ENCODE peak calls at places on chromosome 22, in four cellular contexts. E is H9, U is mesenchymal stem cell, O is trophoblast cell. V is an unnamed sample. For H3K4me1, the result is how much of the 10 kb centered on the place peaks cover.

GRCh38 chr22:24986816-24987215 is 34.3 kb downstream of the KIAA1671 start:
- DNase-seq in E (no peak), U (no peak), O (no peak), V (no peak)

GRCh38 chr22:50531546-50532352 is 1.9 kb upstream of the TYMP start:
- DNase-seq in E (peak), U (peak), O (peak), V (no peak)

GRCh38 chr22:25403752-25404471 is 160.6 kb upstream of the GRK3 start:
- DNase-seq in E (no peak), U (peak), O (no peak), V (no peak)

GRCh38 chr22:50051930-50052329 is 6.2 kb downstream of the TTLL8 start:
- DNase-seq in E (no peak), U (no peak), O (no peak), V (no peak)

GRCh38 chr22:45268167-45268957 is 16.4 kb upstream of the UPK3A start:
- DNase-seq in E (peak), U (peak), O (no peak), V (peak)

GRCh38 chr22:46551321-46551720 is 13.9 kb upstream of the CELSR1 start:
- DNase-seq in E (no peak), U (no peak), O (no peak), V (no peak)

GRCh38 chr22:49355206-49355920 is 472.3 kb downstream of the BRD1 start:
- DNase-seq in E (no peak), U (no peak), O (no peak), V (no peak)

GRCh38 chr22:26975381-26975780 is 318.0 kb downstream of the MIAT start:
- DNase-seq in E (no peak), U (peak), O (no peak), V (no peak)

GRCh38 chr22:49134076-49134475 is 693.6 kb downstream of the BRD1 start:
- DNase-seq in E (no peak), U (no peak), O (no peak), V (no peak)

GRCh38 chr22:49433717-49434611 is 393.7 kb downstream of the BRD1 start:
- DNase-seq in E (peak), U (no peak), O (no peak), V (no peak)

GRCh38 chr22:49721211-49721763 is 106.4 kb downstream of the BRD1 start:
- DNase-seq in E (no peak), U (no peak), O (no peak), V (no peak)

GRCh38 chr22:49062155-49063039 is 765.3 kb downstream of the BRD1 start:
- DNase-seq in E (peak), U (no peak), O (no peak), V (no peak)

GRCh38 chr22:32457031-32457430 is 7.2 kb downstream of the BPIFC start:
- DNase-seq in E (no peak), U (no peak), O (no peak), V (no peak)

GRCh38 chr22:39967996-39968968 is 8.1 kb downstream of the TMA7B start:
- DNase-seq in E (no peak), U (no peak), O (no peak), V (peak)

GRCh38 chr22:45444168-45444567 is 30.7 kb downstream of the RIBC2 start:
- DNase-seq in E (no peak), U (peak), O (peak), V (no peak)

GRCh38 chr22:49415219-49415951 is 412.3 kb downstream of the BRD1 start:
- DNase-seq in E (no peak), U (no peak), O (no peak), V (no peak)

GRCh38 chr22:45309422-45310227 is at the start of gene FAM118A:
- DNase-seq in E (peak), U (peak), O (peak), V (peak)

GRCh38 chr22:45997775-45998637 is 21.0 kb upstream of the WNT7B start:
- DNase-seq in E (no peak), U (no peak), O (no peak), V (no peak)

GRCh38 chr22:25623310-25623734 is 58.8 kb downstream of the GRK3 start:
- DNase-seq in E (no peak), U (no peak), O (no peak), V (no peak)

GRCh38 chr22:46044718-46045458 is 67.9 kb upstream of the WNT7B start:
- DNase-seq in E (no peak), U (peak), O (no peak), V (no peak)

GRCh38 chr22:28923826-28924732 is 40.7 kb downstream of the ZNRF3 start:
- DNase-seq in E (no peak), U (no peak), O (no peak), V (no peak)

GRCh38 chr22:41697126-41697775 is 2.1 kb upstream of the MEI1 start:
- DNase-seq in E (peak), U (peak), O (peak), V (peak)
- H2BK5ac ChIP-seq in E (no peak), U (no peak), O (peak), V (peak)

GRCh38 chr22:38950527-38951111 is 6.8 kb upstream of the APOBEC3A start:
- DNase-seq in E (no peak), U (no peak), O (no peak), V (no peak)

GRCh38 chr22:38947321-38948112 is 9.9 kb upstream of the APOBEC3A start:
- DNase-seq in E (no peak), U (no peak), O (peak), V (peak)

GRCh38 chr22:38948181-38948940 is 9.0 kb upstream of the APOBEC3A start:
- DNase-seq in E (no peak), U (no peak), O (no peak), V (no peak)

GRCh38 chr22:38951734-38952133 is 5.7 kb upstream of the APOBEC3A start:
- DNase-seq in E (no peak), U (no peak), O (no peak), V (no peak)

DNA sequence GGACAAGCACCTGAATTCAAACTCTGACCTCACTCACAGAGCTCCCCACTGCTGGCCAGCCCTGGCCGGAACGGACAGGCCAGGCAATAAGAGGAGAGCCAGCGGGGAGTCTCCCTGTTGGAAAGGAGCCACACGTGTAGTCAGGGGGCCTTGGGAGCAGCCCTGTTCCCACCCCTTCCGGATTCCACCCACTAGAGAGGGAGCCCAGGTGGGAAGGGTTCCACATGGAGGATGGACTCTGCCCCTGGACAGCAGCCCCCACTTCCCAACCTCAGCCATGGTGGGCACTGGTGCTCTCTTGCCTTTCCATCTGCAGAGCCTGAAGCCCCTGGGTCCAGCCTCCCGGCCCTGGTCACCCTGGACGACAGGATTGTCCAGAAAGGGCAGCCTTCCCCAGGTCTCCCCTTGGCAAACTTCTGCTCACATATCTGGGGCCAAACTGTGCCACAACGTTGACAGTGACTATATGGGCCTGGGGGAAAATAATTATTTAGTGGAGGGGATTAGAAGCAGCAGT is 7.5 kb upstream of the APOBEC3A start:
- DNase-seq in E (no peak), U (no peak), O (no peak), V (no peak)
- H4K91ac ChIP-seq in E (no peak), U (no peak), O (no peak), V (no peak)

GRCh38 chr22:30272781-30273180 is 6.1 kb upstream of the OSM start:
- DNase-seq in E (no peak), U (no peak), O (no peak), V (no peak)

GRCh38 chr22:30273196-30273595 is 6.5 kb upstream of the OSM start:
- DNase-seq in E (no peak), U (no peak), O (no peak), V (no peak)

GRCh38 chr22:30267382-30268302 is 991 bp upstream of the OSM start:
- DNase-seq in E (no peak), U (no peak), O (no peak), V (no peak)

GRCh38 chr22:30268331-30268730 is 1.7 kb upstream of the OSM start:
- DNase-seq in E (no peak), U (no peak), O (no peak), V (no peak)

DNA sequence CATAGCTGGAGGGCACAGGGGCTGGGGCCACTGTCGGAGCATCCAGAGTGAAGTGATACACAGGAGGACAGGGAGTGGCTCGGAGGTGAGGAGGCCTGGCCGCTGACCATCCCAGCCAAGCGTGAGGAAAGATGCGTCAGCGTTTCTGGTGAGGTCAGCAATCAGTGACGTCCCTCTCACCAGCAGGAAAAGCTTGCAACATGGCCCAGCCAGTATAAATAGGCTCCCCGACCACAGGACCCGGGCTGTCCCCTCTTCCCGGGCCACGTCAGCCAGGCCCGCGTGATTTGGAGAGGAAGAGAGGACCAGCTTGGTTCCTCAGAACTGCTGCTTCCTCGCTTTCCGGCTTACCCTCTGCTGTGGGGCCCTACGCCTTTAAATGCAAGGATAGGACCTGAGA is 4.2 kb upstream of the OSM start:
- DNase-seq in E (no peak), U (peak), O (peak), V (no peak)
- H3K4me1 ChIP-seq in E (under half), U (under half), O (under half), V (under half)

GRCh38 chr22:17706451-17706900 is 67.8 kb downstream of the BID start:
- DNase-seq in E (peak), U (peak), O (peak), V (no peak)
- H2BK5ac ChIP-seq in E (no peak), U (no peak), O (no peak), V (no peak)

GRCh38 chr22:36198482-36198881 is 3.1 kb downstream of the APOL4 start:
- DNase-seq in E (no peak), U (no peak), O (no peak), V (no peak)

GRCh38 chr22:36197601-36198146 is 3.9 kb downstream of the APOL4 start:
- DNase-seq in E (no peak), U (peak), O (no peak), V (peak)

GRCh38 chr22:36197065-36197440 is 4.6 kb downstream of the APOL4 start:
- DNase-seq in E (peak), U (peak), O (no peak), V (peak)

GRCh38 chr22:36194971-36195370 is 6.6 kb downstream of the APOL4 start:
- DNase-seq in E (peak), U (peak), O (peak), V (peak)

GRCh38 chr22:36196254-36197064 is 5.2 kb downstream of the APOL4 start:
- DNase-seq in E (no peak), U (no peak), O (peak), V (no peak)
- H4K91ac ChIP-seq in E (no peak), U (no peak), O (no peak), V (no peak)

DNA sequence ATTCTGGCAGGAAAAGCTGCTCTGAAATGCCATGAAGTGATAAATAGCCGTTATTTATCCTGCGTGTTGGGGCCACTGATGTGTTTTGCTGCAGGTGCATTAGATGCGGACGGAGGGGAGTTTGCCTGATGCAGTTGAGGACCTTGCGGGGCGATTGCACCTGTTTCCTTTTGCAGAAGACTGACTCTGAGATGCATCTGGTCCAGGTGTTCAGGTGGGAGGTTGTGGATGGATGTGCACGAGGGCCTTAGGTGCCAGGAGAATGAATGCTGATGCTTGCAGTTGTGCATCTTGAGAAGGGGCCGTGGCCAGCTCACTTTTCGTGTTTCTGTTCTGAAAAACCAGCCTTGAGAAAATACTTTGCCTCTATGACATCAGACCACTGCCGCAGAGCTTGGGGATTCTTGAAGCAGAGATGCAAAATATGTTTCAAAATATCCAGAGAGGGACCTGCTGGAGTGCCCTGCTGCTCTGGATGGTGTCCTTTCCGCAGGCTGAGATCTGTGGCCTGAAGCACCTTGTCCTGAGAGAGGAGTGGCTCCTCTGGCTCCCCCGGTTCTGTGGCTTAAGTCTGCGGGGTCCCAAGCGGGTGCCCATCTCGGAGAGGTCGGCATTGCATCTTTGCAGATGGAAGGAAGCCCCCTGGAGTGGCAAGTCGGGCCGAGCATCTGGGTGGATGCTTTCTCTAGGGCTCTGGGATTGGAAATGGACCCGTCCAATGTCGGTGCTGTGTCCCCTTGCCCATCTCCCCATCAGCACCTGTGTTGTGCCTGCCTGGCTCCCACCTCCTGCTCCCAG is 1031.1 kb downstream of the TBC1D22A start:
- DNase-seq in E (no peak), U (no peak), O (no peak), V (no peak)
- H3K4me1 ChIP-seq in E (under half), U (under half), O (under half), V (under half)

DNA sequence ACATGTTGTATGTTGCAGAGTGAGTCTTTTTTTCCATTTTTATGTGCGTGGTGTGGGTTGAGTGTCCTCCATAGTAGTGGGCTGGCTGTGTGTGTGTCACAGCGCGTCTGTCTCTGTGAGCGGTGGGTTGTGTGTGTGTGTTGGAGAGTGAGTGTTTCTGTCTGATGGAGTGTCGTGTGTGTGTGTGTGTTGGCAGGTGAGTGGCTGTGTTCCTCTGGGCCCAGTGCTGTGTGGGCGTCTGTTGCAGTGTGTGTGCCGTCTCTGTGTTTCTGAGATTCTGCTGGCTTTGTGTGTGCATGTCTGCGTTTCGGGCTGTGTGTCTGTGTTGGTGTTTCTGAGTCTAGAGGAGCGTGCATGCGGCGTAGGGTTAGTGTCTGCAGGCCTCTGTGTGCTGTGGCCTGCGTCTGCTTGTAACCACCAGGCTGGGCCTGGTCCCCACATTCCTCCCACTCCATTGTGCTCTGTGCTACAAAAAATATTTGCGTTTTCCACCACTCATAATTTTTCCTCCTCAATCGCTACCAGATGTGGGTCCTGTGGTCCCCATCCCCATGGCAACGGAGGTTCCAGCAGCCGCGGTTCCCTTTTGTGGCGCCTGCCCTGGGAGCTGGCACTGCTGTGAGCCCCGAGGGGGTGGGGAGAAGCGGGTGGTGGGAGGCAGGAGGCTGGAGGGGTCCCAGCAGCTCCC is 15.2 kb downstream of the SCARF2 start:
- DNase-seq in E (no peak), U (no peak), O (no peak), V (no peak)
- H2BK5ac ChIP-seq in E (no peak), U (no peak), O (no peak), V (no peak)

GRCh38 chr22:43737150-43737828 is 74.8 kb downstream of the EFCAB6 start:
- DNase-seq in E (no peak), U (no peak), O (no peak), V (no peak)
- H4K91ac ChIP-seq in E (no peak), U (no peak), O (no peak), V (no peak)

GRCh38 chr22:23225724-23226496 is 45.6 kb downstream of the BCR start:
- DNase-seq in E (no peak), U (no peak), O (no peak), V (no peak)

GRCh38 chr22:23226497-23226850 is 46.2 kb downstream of the BCR start:
- DNase-seq in E (no peak), U (no peak), O (no peak), V (no peak)

GRCh38 chr22:23225337-23225723 is 45.0 kb downstream of the BCR start:
- DNase-seq in E (no peak), U (no peak), O (no peak), V (no peak)

GRCh38 chr22:23228503-23228902 is 48.2 kb downstream of the BCR start:
- DNase-seq in E (no peak), U (no peak), O (no peak), V (no peak)

GRCh38 chr22:23227380-23227779 is 47.1 kb downstream of the BCR start:
- DNase-seq in E (no peak), U (no peak), O (no peak), V (no peak)
- H3K4me1 ChIP-seq in E (under half), U (under half), O (under half), V (under half)

V was measured in neuronal stem cell.